ENCODE peak calls at places on chromosomes 6 and 20, in five cellular contexts. W is RCC 7860, K is mesothelial cell of epicardium, D is IMR-90, I is colonic mucosa. T is an unnamed sample.

GRCh38 chr6:116764961-116765841 is at the start of gene FAM162B:
- DNase-seq in W (no peak), K (peak), D (peak), I (peak), T (peak)

GRCh38 chr20:23043376-23043775 is 6.1 kb downstream of the THBD start:
- DNase-seq in W (no peak), K (no peak), D (no peak), I (peak), T (no peak)

GRCh38 chr6:41538556-41539182 is 7.5 kb upstream of the FOXP4 start:
- DNase-seq in W (no peak), K (no peak), D (peak), I (no peak), T (no peak)

GRCh38 chr20:37711001-37711400 is 17.2 kb downstream of the CTNNBL1 start:
- DNase-seq in W (no peak), K (no peak), D (no peak), I (no peak), T (no peak)

GRCh38 chr6:11381801-11382513 is 149.5 kb upstream of the NEDD9 start:
- DNase-seq in W (peak), K (no peak), D (no peak), I (peak), T (no peak)

GRCh38 chr6:162443101-162443500 is 284.5 kb downstream of the PRKN start:
- DNase-seq in W (peak), K (no peak), D (no peak), I (no peak), T (no peak)

GRCh38 chr6:113137411-113137810 is 719.7 kb upstream of the MARCKS start:
- DNase-seq in W (no peak), K (peak), D (no peak), I (no peak), T (no peak)

GRCh38 chr6:158817298-158818007 is 1.7 kb downstream of the EZR start:
- DNase-seq in W (peak), K (peak), D (peak), I (peak), T (no peak)

GRCh38 chr6:12113190-12113578 is 101.1 kb downstream of the HIVEP1 start:
- DNase-seq in W (peak), K (no peak), D (peak), I (no peak), T (no peak)

T was measured in H1.